ENCODE peak calls at places on chromosomes 6 and 20, in four cellular contexts. One of them, this sample, is unnamed. For H3K36me3, the result is how much of the 10 kb centered on the place peaks cover.

GRCh38 chr6:80520195-80520594 is 413.7 kb downstream of the BCKDHB start:
- DNase-seq in transverse colon: no peak
- DNase-seq in stomach: no peak
- DNase-seq in K562: no peak
- DNase-seq in this sample: no peak

GRCh38 chr20:57473246-57474042 is 51.5 kb downstream of the CTCFL start:
- DNase-seq in transverse colon: no peak
- DNase-seq in stomach: no peak
- DNase-seq in K562: no peak
- DNase-seq in this sample: no peak

GRCh38 chr20:47241345-47241781 is 115.1 kb downstream of the ZMYND8 start:
- DNase-seq in transverse colon: peak
- DNase-seq in stomach: no peak
- DNase-seq in K562: no peak
- DNase-seq in this sample: peak

GRCh38 chr20:60408435-60408834 is 450.2 kb downstream of the CDH26 start:
- DNase-seq in transverse colon: no peak
- DNase-seq in stomach: no peak
- DNase-seq in K562: no peak
- DNase-seq in this sample: no peak

GRCh38 chr20:10618611-10619245 is 55.1 kb downstream of the JAG1 start:
- DNase-seq in transverse colon: no peak
- DNase-seq in stomach: no peak
- DNase-seq in K562: no peak
- DNase-seq in this sample: no peak

GRCh38 chr6:167963589-167964057 is 33.8 kb upstream of the KIF25 start:
- DNase-seq in transverse colon: no peak
- DNase-seq in stomach: no peak
- DNase-seq in K562: no peak
- DNase-seq in this sample: no peak

GRCh38 chr6:10407018-10407673 is 7.7 kb downstream of the TFAP2A start:
- DNase-seq in transverse colon: no peak
- DNase-seq in stomach: no peak
- DNase-seq in K562: no peak
- DNase-seq in this sample: no peak

GRCh38 chr20:11880694-11881093 is 37.0 kb upstream of the BTBD3 start:
- DNase-seq in transverse colon: no peak
- DNase-seq in stomach: no peak
- DNase-seq in K562: no peak
- DNase-seq in this sample: no peak

GRCh38 chr6:26022737-26023136 is 60.1 kb downstream of the TRIM38 start:
- DNase-seq in transverse colon: no peak
- DNase-seq in stomach: no peak
- DNase-seq in K562: no peak
- DNase-seq in this sample: no peak

GRCh38 chr6:137043710-137044365 is 927 bp downstream of the IL20RA start:
- DNase-seq in transverse colon: peak
- DNase-seq in stomach: peak
- DNase-seq in K562: no peak
- DNase-seq in this sample: no peak

GRCh38 chr6:35485402-35485877 is 11.4 kb downstream of the TEAD3 start:
- DNase-seq in transverse colon: peak
- DNase-seq in stomach: peak
- DNase-seq in K562: no peak
- DNase-seq in this sample: peak

GRCh38 chr20:44495802-44496481 is 20.3 kb downstream of the TTPAL start:
- DNase-seq in transverse colon: no peak
- DNase-seq in stomach: no peak
- DNase-seq in K562: no peak
- DNase-seq in this sample: no peak

GRCh38 chr6:113220832-113221231 is 636.3 kb upstream of the MARCKS start:
- DNase-seq in transverse colon: no peak
- DNase-seq in stomach: no peak
- DNase-seq in K562: no peak
- DNase-seq in this sample: no peak

GRCh38 chr6:157650261-157650640 is 172.8 kb upstream of the SNX9 start:
- DNase-seq in transverse colon: no peak
- DNase-seq in stomach: no peak
- DNase-seq in K562: no peak
- DNase-seq in this sample: peak

GRCh38 chr6:80210618-80211017 is 104.1 kb downstream of the BCKDHB start:
- DNase-seq in transverse colon: peak
- DNase-seq in stomach: no peak
- DNase-seq in K562: no peak
- DNase-seq in this sample: no peak

GRCh38 chr6:77467038-77467437 is 3.7 kb upstream of the HTR1B start:
- DNase-seq in transverse colon: no peak
- DNase-seq in stomach: no peak
- DNase-seq in K562: no peak
- DNase-seq in this sample: no peak

GRCh38 chr6:126437225-126437624 is 97.3 kb downstream of the CENPW start:
- DNase-seq in transverse colon: no peak
- DNase-seq in stomach: no peak
- DNase-seq in K562: no peak
- DNase-seq in this sample: no peak

GRCh38 chr6:79544939-79545450 is 7.8 kb upstream of the LCA5 start:
- DNase-seq in transverse colon: peak
- DNase-seq in stomach: peak
- DNase-seq in K562: peak
- DNase-seq in this sample: peak

GRCh38 chr6:40695114-40695513 is 108.0 kb upstream of the LRFN2 start:
- DNase-seq in transverse colon: no peak
- DNase-seq in stomach: no peak
- DNase-seq in K562: no peak
- DNase-seq in this sample: no peak

GRCh38 chr20:5977223-5977622 is 26.8 kb downstream of the MCM8 start:
- DNase-seq in transverse colon: no peak
- DNase-seq in stomach: no peak
- DNase-seq in K562: no peak
- DNase-seq in this sample: no peak

GRCh38 chr20:37327748-37328147 is 18.2 kb upstream of the SRC start:
- DNase-seq in transverse colon: peak
- DNase-seq in stomach: peak
- DNase-seq in K562: no peak
- DNase-seq in this sample: peak

GRCh38 chr6:159594106-159594749 is 98.8 kb downstream of the SOD2 start:
- DNase-seq in transverse colon: no peak
- DNase-seq in stomach: no peak
- DNase-seq in K562: no peak
- DNase-seq in this sample: no peak

GRCh38 chr6:121627761-121628160 is 192.3 kb downstream of the GJA1 start:
- DNase-seq in transverse colon: no peak
- DNase-seq in stomach: no peak
- DNase-seq in K562: no peak
- DNase-seq in this sample: no peak

GRCh38 chr6:125871365-125871764 is 80.6 kb downstream of the NCOA7 start:
- DNase-seq in transverse colon: no peak
- DNase-seq in stomach: no peak
- DNase-seq in K562: no peak
- DNase-seq in this sample: no peak

GRCh38 chr6:139982652-139983051 is 608.2 kb upstream of the CITED2 start:
- DNase-seq in transverse colon: no peak
- DNase-seq in stomach: no peak
- DNase-seq in K562: no peak
- DNase-seq in this sample: no peak

GRCh38 chr6:33724281-33725023 is 13.0 kb upstream of the UQCC2 start:
- DNase-seq in transverse colon: no peak
- DNase-seq in stomach: no peak
- DNase-seq in K562: no peak
- DNase-seq in this sample: no peak

GRCh38 chr20:44494266-44494665 is 18.6 kb downstream of the TTPAL start:
- DNase-seq in transverse colon: no peak
- DNase-seq in stomach: no peak
- DNase-seq in K562: no peak
- DNase-seq in this sample: no peak

GRCh38 chr6:41464481-41464880 is 81.7 kb upstream of the FOXP4 start:
- DNase-seq in transverse colon: no peak
- DNase-seq in stomach: no peak
- DNase-seq in K562: no peak
- DNase-seq in this sample: no peak

GRCh38 chr6:136409598-136409997 is 120.0 kb upstream of the BCLAF1 start:
- DNase-seq in transverse colon: no peak
- DNase-seq in stomach: no peak
- DNase-seq in K562: no peak
- DNase-seq in this sample: no peak

GRCh38 chr6:111624391-111625098 is 18.9 kb upstream of the TRAF3IP2 start:
- DNase-seq in transverse colon: no peak
- DNase-seq in stomach: no peak
- DNase-seq in K562: no peak
- DNase-seq in this sample: no peak

GRCh38 chr6:109793793-109794192 is 102.7 kb downstream of the FIG4 start:
- DNase-seq in transverse colon: peak
- DNase-seq in stomach: no peak
- DNase-seq in K562: peak
- DNase-seq in this sample: peak

GRCh38 chr6:52904562-52905279 is 4.8 kb downstream of the GSTA3 start:
- DNase-seq in transverse colon: no peak
- DNase-seq in stomach: no peak
- DNase-seq in K562: peak
- DNase-seq in this sample: no peak

GRCh38 chr6:83220121-83220520 is 27.0 kb downstream of the RWDD2A start:
- DNase-seq in transverse colon: no peak
- DNase-seq in stomach: no peak
- DNase-seq in K562: no peak
- DNase-seq in this sample: no peak

GRCh38 chr6:83221302-83221701 is 28.1 kb downstream of the RWDD2A start:
- DNase-seq in transverse colon: no peak
- DNase-seq in stomach: no peak
- DNase-seq in K562: no peak
- DNase-seq in this sample: no peak

GRCh38 chr6:83226517-83226916 is 33.4 kb downstream of the RWDD2A start:
- DNase-seq in transverse colon: no peak
- DNase-seq in stomach: no peak
- DNase-seq in K562: no peak
- DNase-seq in this sample: no peak

GRCh38 chr6:83216806-83217205 is 23.6 kb downstream of the RWDD2A start:
- DNase-seq in transverse colon: no peak
- DNase-seq in stomach: no peak
- DNase-seq in K562: no peak
- DNase-seq in this sample: no peak

GRCh38 chr6:83221886-83222479 is 28.8 kb downstream of the RWDD2A start:
- DNase-seq in transverse colon: no peak
- DNase-seq in stomach: no peak
- DNase-seq in K562: peak
- DNase-seq in this sample: no peak
- TF ChIP-seq CTCF in transverse colon: peak
- TF ChIP-seq CTCF in stomach: peak
- TF ChIP-seq CTCF in K562: peak
- TF ChIP-seq CTCF in this sample: peak

GRCh38 chr20:32834972-32835371 is 15.2 kb downstream of the MAPRE1 start:
- DNase-seq in transverse colon: no peak
- DNase-seq in stomach: no peak
- DNase-seq in K562: no peak
- DNase-seq in this sample: no peak

GRCh38 chr20:32841174-32841573 is 17.5 kb upstream of the EFCAB8 start:
- DNase-seq in transverse colon: no peak
- DNase-seq in stomach: no peak
- DNase-seq in K562: no peak
- DNase-seq in this sample: no peak

GRCh38 chr20:32839982-32840285 is 18.8 kb upstream of the EFCAB8 start:
- DNase-seq in transverse colon: no peak
- DNase-seq in stomach: no peak
- DNase-seq in K562: no peak
- DNase-seq in this sample: no peak

GRCh38 chr20:32839227-32839981 is 19.3 kb upstream of the EFCAB8 start:
- DNase-seq in transverse colon: no peak
- DNase-seq in stomach: no peak
- DNase-seq in K562: no peak
- DNase-seq in this sample: no peak

DNA sequence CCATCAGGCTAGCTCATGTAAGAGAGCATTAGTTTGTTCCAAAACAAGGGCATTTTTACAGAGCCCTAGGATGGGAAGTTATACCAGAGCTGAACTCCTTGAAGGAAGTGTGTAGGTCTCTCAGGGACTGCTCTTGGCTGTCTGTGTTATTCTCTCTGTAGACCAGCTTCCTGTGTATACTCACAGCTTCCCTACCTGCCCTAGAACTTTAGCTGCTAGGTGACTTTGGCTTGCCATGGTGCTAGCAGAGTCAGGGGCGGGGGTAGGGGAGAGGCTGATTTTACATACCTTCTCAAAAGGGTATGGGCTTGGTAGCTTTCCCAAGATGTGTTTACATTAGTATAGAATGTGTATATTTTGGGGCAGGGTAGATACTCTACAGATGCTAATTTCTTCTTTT is 17.4 kb downstream of the MAPRE1 start:
- DNase-seq in transverse colon: no peak
- DNase-seq in stomach: no peak
- DNase-seq in K562: no peak
- DNase-seq in this sample: no peak
- H3K36me3 ChIP-seq in transverse colon: half or more
- H3K36me3 ChIP-seq in stomach: half or more
- H3K36me3 ChIP-seq in K562: half or more
- H3K36me3 ChIP-seq in this sample: under half

DNA sequence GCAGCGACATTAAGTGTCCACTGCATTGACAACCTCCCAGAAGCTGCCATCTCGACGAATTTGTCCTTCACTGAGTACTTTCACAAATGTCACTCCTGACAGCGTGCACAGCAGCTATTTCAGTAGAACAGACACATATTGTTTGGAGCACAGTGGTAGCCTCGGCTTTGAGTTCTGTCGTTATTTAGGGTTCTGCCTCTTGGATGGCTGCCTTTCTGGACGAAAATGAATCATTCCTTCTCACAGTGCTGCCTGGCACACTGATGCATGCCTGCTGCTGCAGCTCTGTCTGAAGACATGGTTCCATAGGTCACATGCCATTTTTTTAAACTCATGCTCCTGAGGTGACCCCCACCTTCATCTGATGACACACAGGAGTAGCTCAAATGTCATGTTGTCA is 477.0 kb downstream of the C6orf118 start:
- DNase-seq in transverse colon: no peak
- DNase-seq in stomach: no peak
- DNase-seq in K562: no peak
- DNase-seq in this sample: no peak
- TF ChIP-seq EP300 in transverse colon: no peak
- TF ChIP-seq EP300 in stomach: no peak
- TF ChIP-seq EP300 in K562: no peak
- TF ChIP-seq EP300 in this sample: no peak

DNA sequence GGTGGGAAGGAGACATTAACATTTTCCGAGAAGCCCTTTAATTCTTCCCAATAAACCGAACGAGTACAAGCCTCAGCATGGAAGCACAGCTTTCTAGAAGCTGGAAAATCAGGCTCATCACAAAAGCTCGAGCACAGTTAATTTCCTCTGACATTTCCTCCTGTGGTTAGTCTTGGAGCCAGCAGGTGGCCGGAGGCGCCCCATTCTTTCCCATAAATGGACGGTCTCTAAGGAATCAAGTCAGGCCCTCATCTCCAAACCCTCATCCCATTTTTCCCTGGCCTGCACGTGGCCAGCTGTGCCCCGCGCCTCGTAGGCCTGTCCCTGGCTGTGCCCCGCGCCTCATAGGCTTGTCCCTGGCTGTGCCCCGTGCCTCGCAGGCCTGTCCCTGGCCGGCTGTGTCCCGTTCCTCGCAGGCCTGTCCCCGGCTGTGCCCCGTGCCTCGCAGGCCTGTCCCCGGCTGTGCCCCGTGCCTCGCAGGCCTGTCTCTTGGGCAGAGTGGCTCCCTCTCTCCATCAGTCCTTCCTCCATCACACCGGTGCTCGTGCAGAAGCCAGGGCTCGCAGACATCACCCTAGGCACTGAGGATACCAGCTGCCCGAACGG is 19.7 kb upstream of the NTSR1 start:
- DNase-seq in transverse colon: no peak
- DNase-seq in stomach: no peak
- DNase-seq in K562: no peak
- DNase-seq in this sample: no peak
- TF ChIP-seq CTCF in transverse colon: no peak
- TF ChIP-seq CTCF in stomach: no peak
- TF ChIP-seq CTCF in K562: peak
- TF ChIP-seq CTCF in this sample: no peak